ENCODE peak calls at places on chromosomes 7 and 10, in seven cellular contexts. W, H, G, P, L, F and Q are unnamed samples.

GRCh38 chr7:108717771-108718170 is 148.1 kb downstream of the DNAJB9 start:
- DNase-seq in W (no peak), G (no peak), F (no peak), H (no peak), P (no peak), L (no peak), Q (no peak)

GRCh38 chr10:69968830-69969229 is 83.8 kb upstream of the MACROH2A2 start:
- DNase-seq in L (no peak), H (no peak), W (no peak), G (no peak), F (no peak), P (no peak), Q (no peak)

GRCh38 chr10:79310217-79310865 is 36.9 kb upstream of the PPIF start:
- DNase-seq in W (no peak), H (no peak), P (no peak), F (no peak), L (no peak), G (no peak), Q (no peak)

GRCh38 chr7:39158367-39158766 is 180.7 kb downstream of the POU6F2 start:
- DNase-seq in W (no peak), L (no peak), H (no peak), G (no peak), F (no peak), P (no peak), Q (no peak)

GRCh38 chr10:19922236-19922963 is 106.2 kb downstream of the PLXDC2 start:
- DNase-seq in L (peak; percentile 32), F (no peak), W (no peak), G (no peak), P (peak; percentile 23), H (no peak), Q (no peak)

GRCh38 chr10:84876116-84876999 is 548.0 kb downstream of the CCSER2 start:
- DNase-seq in L (no peak), H (no peak), W (no peak), G (no peak), F (no peak), P (no peak), Q (no peak)

GRCh38 chr7:105675873-105676484 is 94.7 kb upstream of the EFCAB10 start:
- DNase-seq in W (no peak), F (no peak), H (peak; percentile 65), G (no peak), P (peak; percentile 23), L (no peak), Q (no peak)

GRCh38 chr7:111329367-111330234 is 232.7 kb downstream of the IMMP2L start:
- DNase-seq in P (no peak), L (no peak), F (no peak), G (no peak), H (no peak), W (no peak), Q (peak; percentile 48)

GRCh38 chr10:6119423-6119822 is 30.6 kb downstream of the RBM17 start:
- DNase-seq in L (no peak), P (no peak), H (no peak), G (no peak), F (no peak), W (no peak), Q (no peak)

GRCh38 chr10:3783313-3783689 is 1.7 kb downstream of the KLF6 start:
- DNase-seq in P (peak; percentile 71), F (peak; percentile 53), H (peak; percentile 70), G (no peak), L (peak; percentile 78), W (peak; percentile 34), Q (peak; percentile 83)

GRCh38 chr10:19638173-19638872 is 177.9 kb upstream of the PLXDC2 start:
- DNase-seq in G (no peak), W (no peak), F (no peak), H (no peak), P (no peak), L (peak; percentile 90), Q (peak; percentile 91)

GRCh38 chr10:1120146-1120695 is 64.0 kb downstream of the WDR37 start:
- DNase-seq in H (no peak), L (no peak), W (no peak), P (peak; percentile 33), G (no peak), F (no peak), Q (no peak)

GRCh38 chr7:112790651-112790973 is 419 bp upstream of the TMEM168 start:
- DNase-seq in W (no peak), H (no peak), F (no peak), G (no peak), L (no peak), P (no peak), Q (no peak)

GRCh38 chr10:98323221-98324164 is 55.5 kb upstream of the LOXL4 start:
- DNase-seq in G (peak; percentile 73), P (peak; percentile 29), W (no peak), F (no peak), H (no peak), L (peak; percentile 87), Q (peak; percentile 97)

GRCh38 chr7:143130541-143130940 is 1.3 kb upstream of the PIP start:
- DNase-seq in G (no peak), L (no peak), W (no peak), H (no peak), F (no peak), P (no peak), Q (no peak)

GRCh38 chr7:153440781-153441180 is 611.4 kb upstream of the DPP6 start:
- DNase-seq in F (no peak), L (no peak), W (no peak), G (no peak), P (no peak), H (no peak), Q (no peak)

GRCh38 chr7:92655346-92655884 is 65.2 kb upstream of the FAM133B start:
- DNase-seq in P (no peak), L (no peak), G (no peak), W (no peak), F (no peak), H (no peak), Q (no peak)

GRCh38 chr7:7921830-7922229 is 46.8 kb upstream of the GLCCI1 start:
- DNase-seq in G (no peak), F (no peak), W (no peak), L (no peak), P (no peak), H (no peak), Q (no peak)
- TF ChIP-seq CTCF in G (no peak), F (no peak), W (no peak), L (no peak), P (no peak), H (no peak), Q (no peak)

DNA sequence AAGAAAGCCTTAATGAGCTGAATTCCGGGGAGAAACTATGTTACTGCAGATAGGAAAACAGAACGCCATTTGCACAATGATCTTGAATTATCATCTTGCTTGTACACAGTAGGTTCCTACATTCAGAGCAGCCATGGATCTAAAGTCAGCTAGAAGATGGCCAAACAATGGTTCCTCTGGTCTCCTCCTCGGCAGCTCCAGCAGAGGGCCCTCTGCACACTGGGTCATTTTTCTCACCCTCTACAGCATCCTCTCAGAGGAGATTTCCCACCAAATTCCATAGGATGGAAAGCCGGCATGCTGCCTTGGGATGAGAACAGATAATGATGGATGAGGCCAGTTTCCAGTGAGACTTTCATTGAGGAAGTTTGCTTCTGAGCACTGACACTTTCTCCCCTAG is 308.5 kb upstream of the NFE2L3 start:
- DNase-seq in F (no peak), H (no peak), L (no peak), G (no peak), W (no peak), P (no peak), Q (no peak)
- TF ChIP-seq CTCF in F (peak; percentile 41), H (no peak), L (no peak), G (no peak), W (no peak), P (no peak), Q (no peak)

DNA sequence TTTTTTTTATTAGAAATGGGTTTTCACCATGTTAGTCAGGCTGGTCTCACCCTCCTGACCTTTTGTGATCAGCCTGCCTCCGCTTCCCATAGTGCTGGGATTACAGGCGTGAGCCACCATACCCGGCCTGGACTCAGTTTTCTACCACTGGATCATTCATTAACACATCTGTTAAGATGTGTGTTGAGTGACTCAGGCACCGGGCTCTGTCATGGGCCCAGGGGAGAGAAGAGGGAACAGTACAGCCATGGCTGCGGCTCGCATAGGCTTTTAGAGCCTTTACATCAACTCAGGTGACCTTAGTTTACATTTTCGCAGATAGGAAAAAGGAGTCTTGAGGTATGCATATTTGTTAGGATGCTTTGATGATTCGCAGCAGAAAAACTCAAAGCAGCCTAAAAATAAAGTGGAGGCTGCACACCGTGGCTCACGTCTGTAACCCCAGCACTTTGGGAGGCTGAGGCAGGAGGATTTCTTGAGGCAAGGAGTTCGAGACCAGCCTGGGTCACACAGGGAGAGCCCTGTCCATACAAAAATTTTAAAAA is 3.1 kb upstream of the ARPC1B start:
- DNase-seq in H (no peak), L (no peak), P (no peak), W (no peak), G (no peak), F (no peak), Q (no peak)
- TF ChIP-seq CTCF in H (no peak), L (no peak), P (no peak), W (no peak), G (no peak), F (no peak), Q (no peak)

DNA sequence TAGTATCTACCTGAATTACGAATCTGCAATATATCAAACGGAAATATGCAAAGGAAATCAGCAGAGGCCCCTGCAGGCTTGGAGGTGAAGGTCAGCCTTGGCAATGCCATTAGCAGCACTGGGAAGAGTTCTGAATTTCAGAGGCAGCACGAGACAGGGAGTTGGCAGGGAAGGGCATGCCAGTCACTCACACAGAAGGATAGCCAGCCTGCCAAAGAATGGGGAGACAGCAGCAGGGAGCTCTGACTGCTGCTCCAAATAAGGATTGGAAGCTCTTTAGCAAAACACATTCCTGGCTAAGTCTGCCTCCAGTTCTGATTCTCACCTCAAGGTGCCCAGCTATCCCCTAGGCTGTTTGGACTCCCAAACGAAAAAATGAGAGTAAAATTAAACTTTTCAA is 188.0 kb downstream of the PDE1C start:
- DNase-seq in G (no peak), F (peak; percentile 37), L (no peak), H (no peak), W (no peak), P (no peak), Q (no peak)
- TF ChIP-seq CTCF in G (no peak), F (peak; percentile 32), L (no peak), H (no peak), W (no peak), P (no peak), Q (no peak)

GRCh38 chr7:7566651-7567611 is at the start of gene MIOS:
- DNase-seq in W (peak; percentile 86), G (no peak), F (peak; percentile 75), H (peak; percentile 82), P (peak; percentile 92), L (peak; percentile 26), Q (peak; percentile 51)
- TF ChIP-seq CTCF in W (no peak), G (no peak), F (no peak), H (no peak), P (no peak), L (no peak), Q (no peak)